ENCODE peak calls at places on chromosomes 12 and 14, in four cellular contexts. W, X, N and B are unnamed samples.
A peak's percentile ranks its signal among the peaks of the same experiment; 100 is the strongest.

GRCh38 chr12:94110258-94110657 is 38.1 kb upstream of the PLXNC1 start:
- DNase-seq in N (no peak), W (no peak), X (no peak), B (no peak)

GRCh38 chr14:86640288-86640687 is 1110.3 kb downstream of the FLRT2 start:
- DNase-seq in W (no peak), N (no peak), X (no peak), B (no peak)

GRCh38 chr14:94394594-94395305 is 6.3 kb upstream of the SERPINA1 start:
- DNase-seq in N (no peak), X (no peak), W (peak; percentile 58), B (no peak)

GRCh38 chr12:53949631-53950440 is 4.9 kb upstream of the HOXC12 start:
- DNase-seq in N (no peak), W (no peak), X (peak; percentile 66), B (no peak)

GRCh38 chr14:83520837-83521236 is 1987.2 kb upstream of the SEL1L start:
- DNase-seq in X (no peak), N (no peak), W (peak; percentile 88), B (no peak)

GRCh38 chr14:87407344-87407743 is 585.6 kb downstream of the GALC start:
- DNase-seq in W (no peak), N (no peak), X (no peak), B (no peak)

GRCh38 chr12:112352921-112353320 is 29.3 kb downstream of the HECTD4 start:
- DNase-seq in X (no peak), N (no peak), W (no peak), B (no peak)

GRCh38 chr14:74988131-74988530 is 14.6 kb upstream of the EIF2B2 start:
- DNase-seq in X (no peak), W (peak; percentile 75), N (no peak), B (peak; percentile 97)

GRCh38 chr14:71739273-71739990 is 192.8 kb upstream of the RGS6 start:
- DNase-seq in N (no peak), W (peak; percentile 43), X (no peak), B (peak; percentile 17)

GRCh38 chr12:105393586-105393985 is 63.1 kb downstream of the C12orf75 start:
- DNase-seq in N (no peak), X (no peak), W (peak; percentile 40), B (peak; percentile 65)

GRCh38 chr12:49369723-49370145 is 2.5 kb downstream of the SPATS2 start:
- DNase-seq in X (peak; percentile 43), N (peak; percentile 79), W (peak; percentile 54), B (peak; percentile 58)

GRCh38 chr12:22709292-22709691 is 84.3 kb downstream of the ETNK1 start:
- DNase-seq in X (peak; percentile 34), W (no peak), N (peak; percentile 15), B (peak; percentile 12)

GRCh38 chr14:45698462-45699134 is 445.6 kb upstream of the MIS18BP1 start:
- DNase-seq in W (no peak), N (no peak), X (no peak), B (peak; percentile 63)

GRCh38 chr12:29732211-29732992 is 51.3 kb downstream of the TMTC1 start:
- DNase-seq in W (no peak), X (no peak), N (no peak), B (peak; percentile 75)

GRCh38 chr14:92430686-92431085 is 82.9 kb upstream of the RIN3 start:
- DNase-seq in X (no peak), W (no peak), N (no peak), B (no peak)

GRCh38 chr14:79661762-79662161 is 549.5 kb downstream of the DIO2 start:
- DNase-seq in N (no peak), W (peak; percentile 56), X (no peak), B (peak; percentile 2)

GRCh38 chr14:89445252-89445973 is 28.4 kb upstream of the FOXN3 start:
- DNase-seq in X (no peak), W (peak; percentile 33), N (no peak), B (no peak)

GRCh38 chr14:75201087-75201486 is 24.7 kb upstream of the TMED10 start:
- DNase-seq in N (no peak), X (no peak), W (no peak), B (no peak)

GRCh38 chr12:101859664-101860607 is 17.4 kb upstream of the DRAM1 start:
- DNase-seq in N (no peak), W (peak; percentile 76), X (no peak), B (no peak)

GRCh38 chr12:106897082-106897481 is 58.6 kb upstream of the TMEM263 start:
- DNase-seq in N (no peak), X (no peak), W (peak; percentile 45), B (peak; percentile 13)

GRCh38 chr14:102917469-102918211 is 4.8 kb upstream of the AMN start:
- DNase-seq in N (no peak), X (peak; percentile 56), W (peak; percentile 24), B (peak; percentile 47)

GRCh38 chr12:47811581-47812484 is 7.9 kb downstream of the HDAC7 start:
- DNase-seq in N (no peak), X (no peak), W (peak; percentile 86), B (peak; percentile 83)

GRCh38 chr12:118107694-118108093 is 3.9 kb upstream of the VSIG10 start:
- DNase-seq in W (no peak), N (no peak), X (no peak), B (no peak)

GRCh38 chr12:85029456-85029855 is 6.6 kb downstream of the TSPAN19 start:
- DNase-seq in N (no peak), W (peak; percentile 26), X (peak; percentile 7), B (peak; percentile 30)

GRCh38 chr14:32372154-32372553 is 43.1 kb downstream of the AKAP6 start:
- DNase-seq in X (no peak), W (peak; percentile 97), N (no peak), B (peak; percentile 28)

GRCh38 chr12:52980773-52981423 is 25.4 kb upstream of the EIF4B start:
- DNase-seq in N (peak; percentile 51), W (peak; percentile 88), X (peak; percentile 84), B (peak; percentile 91)

GRCh38 chr14:65791551-65791981 is 379.0 kb downstream of the FUT8 start:
- DNase-seq in X (peak; percentile 12), N (peak; percentile 5), W (peak; percentile 45), B (peak; percentile 34)

GRCh38 chr14:70600382-70601157 is at the start of gene MED6:
- DNase-seq in W (peak; percentile 86), N (peak; percentile 69), X (peak; percentile 91), B (peak; percentile 91)

GRCh38 chr14:70601162-70601561 is 707 bp upstream of the MED6 start:
- DNase-seq in W (peak; percentile 13), N (no peak), X (no peak), B (no peak)

GRCh38 chr14:70602254-70602653 is 1.8 kb upstream of the MED6 start:
- DNase-seq in N (peak; percentile 20), W (no peak), X (no peak), B (no peak)
- TF ChIP-seq FOS in N (no peak), W (no peak), X (no peak), B (no peak)

DNA sequence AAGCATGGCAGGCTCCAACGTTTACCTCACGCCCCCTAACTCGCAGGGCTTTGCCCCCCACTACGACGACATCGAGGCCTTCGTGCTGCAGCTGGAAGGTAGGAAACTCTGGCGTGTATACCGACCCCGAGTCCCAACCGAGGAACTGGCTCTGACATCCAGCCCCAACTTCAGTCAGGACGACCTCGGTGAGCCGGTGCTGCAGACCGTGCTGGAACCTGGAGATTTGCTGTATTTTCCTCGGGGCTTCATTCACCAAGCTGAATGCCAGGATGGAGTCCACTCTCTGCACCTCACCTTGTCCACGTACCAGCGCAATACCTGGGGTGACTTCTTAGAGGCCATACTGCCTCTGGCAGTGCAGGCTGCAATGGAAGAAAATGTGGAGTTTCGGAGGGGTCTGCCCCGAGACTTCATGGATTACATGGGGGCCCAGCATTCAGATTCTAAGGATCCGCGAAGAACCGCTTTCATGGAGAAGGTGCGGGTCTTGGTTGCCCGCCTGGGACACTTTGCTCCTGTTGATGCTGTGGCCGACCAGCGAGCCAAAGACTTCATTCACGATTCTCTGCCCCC is 1.3 kb downstream of the RIOX1 start:
- DNase-seq in W (no peak), X (no peak), N (no peak), B (no peak)
- H2AFZ ChIP-seq in W (peak overlapping the region; percentile 100), X (no peak overlapping the region), N (no peak overlapping the region), B (peak overlapping the region; percentile 90)

GRCh38 chr12:108784270-108784669 is 53.0 kb upstream of the CORO1C start:
- DNase-seq in X (no peak), N (no peak), W (no peak), B (no peak)
- TF ChIP-seq FOS in X (no peak), N (no peak), W (no peak), B (no peak)

DNA sequence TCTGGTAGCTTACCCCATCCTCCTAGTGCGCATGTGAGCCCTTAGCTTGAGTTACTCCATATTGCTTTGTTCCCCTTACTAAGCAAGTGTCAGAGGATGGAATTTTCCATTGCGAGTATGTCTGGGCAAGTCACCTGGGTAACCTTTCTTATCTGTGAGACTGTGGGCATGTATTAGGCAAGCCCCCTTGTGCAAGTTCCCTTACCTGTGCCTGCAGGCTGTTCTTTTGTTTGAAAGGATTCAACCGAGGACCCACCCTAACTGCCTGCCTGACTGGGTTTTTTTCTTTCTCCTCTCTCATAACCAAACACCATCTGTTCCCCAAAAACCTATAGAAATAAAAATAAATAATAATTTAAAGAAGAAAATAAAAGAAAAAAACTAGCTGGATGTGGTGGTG is 22.3 kb upstream of the PPP2R5E start:
- DNase-seq in W (no peak), X (no peak), N (no peak), B (no peak)
- H2AFZ ChIP-seq in W (no peak overlapping the region), X (no peak overlapping the region), N (no peak overlapping the region), B (no peak overlapping the region)

DNA sequence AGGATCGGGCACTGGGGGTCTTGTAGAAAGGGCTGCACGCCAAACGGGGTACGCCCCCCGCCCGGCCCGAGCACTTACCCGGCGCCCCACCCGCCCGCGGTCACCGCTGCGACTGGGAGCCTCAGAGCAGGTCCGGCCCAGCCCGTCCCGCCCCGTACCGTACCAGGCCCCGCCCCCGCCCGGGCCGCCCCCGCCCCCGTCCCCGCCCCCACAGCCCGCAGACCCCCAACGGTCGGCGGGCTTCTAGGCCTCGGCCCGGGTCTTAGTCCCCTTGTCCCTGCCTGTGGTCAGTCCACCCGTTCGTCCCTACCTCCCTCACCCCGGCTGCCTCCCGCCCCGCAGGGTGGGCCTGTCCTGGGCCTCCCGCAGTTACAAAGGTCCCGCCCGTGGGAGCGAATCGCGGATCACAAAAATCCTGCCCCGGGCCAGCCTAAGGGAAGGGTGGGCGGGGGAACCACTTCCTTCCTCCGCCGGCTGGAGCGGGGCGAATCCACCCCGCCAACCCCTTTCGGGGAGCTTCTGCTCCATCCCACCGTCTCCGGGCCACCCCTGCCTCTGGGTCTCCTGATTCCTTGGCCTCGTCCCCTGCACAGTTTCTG is at the start of gene HVCN1:
- DNase-seq in X (peak; percentile 87), N (no peak), W (no peak), B (no peak)
- TF ChIP-seq FOS in X (no peak), N (no peak), W (no peak), B (no peak)

GRCh38 chr14:22872833-22873520 is 1.4 kb downstream of the LRP10 start:
- DNase-seq in W (no peak), N (no peak), X (no peak), B (no peak)
- H2AFZ ChIP-seq in W (peak overlapping the region; percentile 46), N (no peak overlapping the region), X (peak overlapping the region; percentile 97), B (no peak overlapping the region)